ENCODE peak calls at places on chromosomes 12 and 14, in nine cellular contexts. W is HT1080, F is Right ventricle myocardium superior, T is HFF-Myc, Y is activated T-helper 1 cell treated with Interleukin-2 at 50 U/mL for 16 hours, A is NAMALWA, U is T-helper 9 cell, Z is esophagus squamous epithelium, C is astrocyte. E is an unnamed sample.

GRCh38 chr12:51675062-51675803 is 84.2 kb downstream of the SCN8A start:
- DNase-seq in A (no peak), T (no peak), F (no peak), Y (no peak), U (no peak), W (no peak), C (no peak), Z (no peak), E (no peak)

GRCh38 chr12:110765144-110765543 is 22.5 kb upstream of the PPP1CC start:
- DNase-seq in Y (no peak), A (no peak), W (no peak), C (no peak), U (no peak), F (no peak), T (no peak), Z (no peak), E (peak)

GRCh38 chr14:57501039-57501557 is 7.4 kb upstream of the CCDC198 start:
- DNase-seq in U (no peak), C (no peak), A (no peak), Z (no peak), Y (no peak), F (no peak), T (no peak), W (no peak), E (no peak)

GRCh38 chr12:89525824-89526770 is at the start of gene POC1B:
- DNase-seq in W (peak), A (peak), Z (peak), T (peak), C (peak), F (peak), U (peak), Y (peak), E (peak)

GRCh38 chr14:102517412-102518062 is 8.0 kb upstream of the ANKRD9 start:
- DNase-seq in W (no peak), A (no peak), U (no peak), Z (no peak), F (peak), T (no peak), C (no peak), Y (no peak), E (no peak)

GRCh38 chr14:56196274-56196673 is 78.1 kb downstream of the PELI2 start:
- DNase-seq in F (no peak), T (no peak), W (no peak), A (peak), Z (no peak), U (no peak), Y (no peak), C (peak), E (no peak)

GRCh38 chr12:52362118-52362726 is 5.1 kb downstream of the KRT85 start:
- DNase-seq in W (no peak), Y (no peak), F (no peak), C (no peak), A (peak), T (no peak), Z (no peak), U (no peak), E (no peak)

GRCh38 chr14:77203611-77204456 is 22.2 kb downstream of the TMEM63C start:
- DNase-seq in F (no peak), C (no peak), W (no peak), T (no peak), A (no peak), Y (no peak), Z (no peak), U (no peak), E (peak)

GRCh38 chr14:65291561-65291960 is 121.0 kb upstream of the FUT8 start:
- DNase-seq in F (no peak), T (no peak), A (no peak), U (no peak), C (no peak), Y (no peak), W (no peak), Z (no peak), E (no peak)

GRCh38 chr14:24982472-24983155 is 67.3 kb downstream of the STXBP6 start:
- DNase-seq in A (no peak), W (peak), U (no peak), F (no peak), C (peak), Z (no peak), Y (no peak), T (no peak), E (peak)

GRCh38 chr14:34122650-34123049 is 171.8 kb upstream of the EGLN3 start:
- DNase-seq in U (no peak), Z (no peak), A (no peak), C (no peak), T (no peak), F (no peak), W (no peak), Y (no peak), E (no peak)

GRCh38 chr12:64633940-64634337 is 23.6 kb downstream of the RASSF3 start:
- DNase-seq in Y (peak), W (peak), F (peak), Z (no peak), C (peak), A (no peak), T (no peak), U (no peak), E (peak)

GRCh38 chr14:95098984-95099599 is 58.2 kb downstream of the DICER1 start:
- DNase-seq in F (peak), T (peak), A (peak), Y (no peak), U (peak), W (peak), C (peak), Z (no peak), E (peak)

GRCh38 chr12:46959484-46959883 is 119.9 kb upstream of the PCED1B start:
- DNase-seq in Y (no peak), Z (no peak), A (no peak), W (peak), F (no peak), C (peak), U (no peak), T (no peak), E (no peak)

GRCh38 chr14:29717906-29718305 is 209.7 kb downstream of the PRKD1 start:
- DNase-seq in W (no peak), F (no peak), A (no peak), Z (no peak), U (no peak), T (no peak), Y (no peak), C (no peak), E (no peak)

GRCh38 chr12:47990351-47991105 is 13.7 kb downstream of the COL2A1 start:
- DNase-seq in A (peak), Z (no peak), C (no peak), T (no peak), F (no peak), W (no peak), U (peak), Y (peak), E (no peak)

GRCh38 chr14:23548351-23549318 is 2.9 kb downstream of the ZFHX2 start:
- DNase-seq in Z (no peak), Y (no peak), A (no peak), U (no peak), T (no peak), F (peak), W (no peak), C (peak), E (peak)

GRCh38 chr12:77064891-77065360 is 443 bp downstream of the E2F7 start:
- DNase-seq in W (no peak), Y (peak), F (no peak), Z (no peak), A (no peak), U (peak), T (no peak), C (no peak), E (no peak)

GRCh38 chr12:99027491-99027890 is 382.4 kb downstream of the APAF1 start:
- DNase-seq in F (no peak), Z (no peak), W (no peak), U (no peak), T (no peak), Y (no peak), A (no peak), C (no peak), E (no peak)

GRCh38 chr12:123483602-123484273 is 25.8 kb downstream of the SNRNP35 start:
- DNase-seq in Z (no peak), Y (no peak), A (no peak), C (no peak), F (no peak), U (no peak), T (no peak), W (no peak), E (no peak)

GRCh38 chr14:56817396-56817921 is 7.2 kb upstream of the OTX2 start:
- DNase-seq in F (no peak), U (no peak), T (no peak), A (no peak), Z (no peak), W (no peak), Y (no peak), C (no peak), E (no peak)

GRCh38 chr12:5203274-5203673 is 159.6 kb downstream of the KCNA5 start:
- DNase-seq in F (no peak), Y (no peak), A (no peak), U (no peak), T (no peak), W (no peak), C (no peak), Z (no peak), E (no peak)

GRCh38 chr14:74563233-74563585 is 48.8 kb downstream of the LTBP2 start:
- DNase-seq in A (no peak), F (no peak), C (no peak), W (no peak), Z (no peak), Y (no peak), T (no peak), U (no peak), E (no peak)

GRCh38 chr12:27333311-27334009 is 824 bp downstream of the BMAL2 start:
- DNase-seq in W (peak), C (no peak), F (peak), Z (no peak), T (no peak), U (peak), A (peak), Y (no peak), E (peak)

E was measured in NCI-H2029.